ENCODE peak calls at places on chromosomes 7 and 10, in four cellular contexts. D is AG10803, B is cardiac fibroblast, U is hepatocyte. P is an unnamed sample.

GRCh38 chr7:129095258-129095657 is 40.3 kb upstream of the TNPO3 start:
- DNase-seq in B (no peak), U (no peak), D (no peak), P (no peak)

GRCh38 chr10:121437596-121437995 is 160.6 kb downstream of the FGFR2 start:
- DNase-seq in B (no peak), U (peak; percentile 37), D (no peak), P (no peak)

GRCh38 chr7:55641273-55641691 is 69.0 kb upstream of the VOPP1 start:
- DNase-seq in B (peak; percentile 91), U (peak; percentile 87), D (peak; percentile 90), P (peak; percentile 81)

GRCh38 chr7:26291699-26292538 is at the start of gene SNX10:
- DNase-seq in B (peak; percentile 12), D (no peak), U (peak; percentile 79), P (no peak)

GRCh38 chr7:29609162-29610030 is 45.8 kb downstream of the PRR15 start:
- DNase-seq in U (peak; percentile 61), B (peak; percentile 76), D (peak; percentile 76), P (peak; percentile 70)

GRCh38 chr7:66604198-66604597 is 24.5 kb upstream of the KCTD7 start:
- DNase-seq in B (no peak), D (no peak), U (no peak), P (no peak)

GRCh38 chr7:17367502-17367901 is 69.0 kb downstream of the AHR start:
- DNase-seq in U (no peak), B (peak; percentile 44), D (peak; percentile 23), P (peak; percentile 45)

GRCh38 chr10:68332259-68333057 is at the start of gene PBLD:
- DNase-seq in B (peak; percentile 87), D (peak; percentile 76), U (peak; percentile 87), P (peak; percentile 52)

GRCh38 chr10:122113161-122113944 is 124.4 kb downstream of the TACC2 start:
- DNase-seq in D (peak; percentile 71), B (peak; percentile 77), U (peak; percentile 85), P (peak; percentile 90)

GRCh38 chr7:11244149-11244548 is 270.5 kb downstream of the PHF14 start:
- DNase-seq in U (no peak), D (no peak), B (no peak), P (no peak)

GRCh38 chr7:141706394-141707064 is 1.6 kb upstream of the WEE2 start:
- DNase-seq in U (peak; percentile 30), B (no peak), D (no peak), P (no peak)

GRCh38 chr7:98788921-98789320 is 80.9 kb downstream of the TMEM130 start:
- DNase-seq in D (peak; percentile 77), U (no peak), B (peak; percentile 56), P (no peak)

GRCh38 chr10:35341521-35341920 is 5.2 kb downstream of the CCNY start:
- DNase-seq in U (no peak), D (no peak), B (no peak), P (no peak)

GRCh38 chr10:75723319-75723965 is 292.0 kb downstream of the LRMDA start:
- DNase-seq in U (no peak), B (no peak), D (no peak), P (no peak)

GRCh38 chr10:15106352-15107013 is 9.3 kb downstream of the RPP38 start:
- DNase-seq in B (peak; percentile 81), D (peak; percentile 66), U (peak; percentile 81), P (peak; percentile 87)

GRCh38 chr7:44195901-44196300 is 4.9 kb upstream of the YKT6 start:
- DNase-seq in U (no peak), D (no peak), B (no peak), P (no peak)

GRCh38 chr10:31650010-31650409 is 278.6 kb downstream of the ARHGAP12 start:
- DNase-seq in U (peak; percentile 61), B (peak; percentile 92), D (peak; percentile 88), P (peak; percentile 79)

GRCh38 chr10:67602268-67602950 is 93.6 kb downstream of the CTNNA3 start:
- DNase-seq in D (peak; percentile 40), B (peak; percentile 90), U (no peak), P (peak; percentile 89)

GRCh38 chr7:23261843-23262452 is 15.4 kb downstream of the GPNMB start:
- DNase-seq in D (peak; percentile 63), B (peak; percentile 76), U (peak; percentile 81), P (peak; percentile 85)

GRCh38 chr10:14751576-14752330 is 22.9 kb downstream of the FAM107B start:
- DNase-seq in B (peak; percentile 57), U (peak; percentile 34), D (peak; percentile 54), P (peak; percentile 61)

GRCh38 chr7:2465928-2466327 is 10.3 kb downstream of the GRIFIN start:
- DNase-seq in D (no peak), B (no peak), U (no peak), P (no peak)

GRCh38 chr10:87045434-87045938 is 25.4 kb downstream of the FAM25A start:
- DNase-seq in B (no peak), D (no peak), U (no peak), P (no peak)

GRCh38 chr10:4663162-4663992 is 162.6 kb upstream of the AKR1E2 start:
- DNase-seq in U (peak; percentile 92), B (peak; percentile 99), D (peak; percentile 100), P (peak; percentile 98)

GRCh38 chr10:16750461-16750860 is 66.8 kb downstream of the RSU1 start:
- DNase-seq in D (no peak), B (no peak), U (no peak), P (no peak)

GRCh38 chr10:132266594-132267161 is 41.1 kb downstream of the STK32C start:
- DNase-seq in B (no peak), U (no peak), D (no peak), P (no peak)

GRCh38 chr10:103772096-103772845 is 83.1 kb downstream of the SH3PXD2A start:
- DNase-seq in D (peak; percentile 96), U (peak; percentile 90), B (peak; percentile 87), P (peak; percentile 96)

GRCh38 chr7:29408841-29409243 is 154.8 kb upstream of the PRR15 start:
- DNase-seq in D (peak; percentile 71), B (peak; percentile 76), U (peak; percentile 84), P (peak; percentile 68)

GRCh38 chr7:30925913-30926312 is 14.3 kb downstream of the AQP1 start:
- DNase-seq in B (no peak), U (no peak), D (no peak), P (no peak)

GRCh38 chr7:151077705-151078232 is 2.8 kb downstream of the FASTK start:
- DNase-seq in U (no peak), D (no peak), B (no peak), P (no peak)

GRCh38 chr7:219581-220150 is 27.3 kb downstream of the FAM20C start:
- DNase-seq in D (no peak), U (peak; percentile 51), B (no peak), P (no peak)

GRCh38 chr10:130350996-130351395 is 214.8 kb downstream of the GLRX3 start:
- DNase-seq in D (no peak), U (no peak), B (no peak), P (no peak)

GRCh38 chr7:82760092-82760491 is 316.5 kb upstream of the CACNA2D1 start:
- DNase-seq in D (no peak), U (no peak), B (no peak), P (no peak)
- H3K4me3 ChIP-seq in D (no peak overlapping the region), U (no peak overlapping the region), B (no peak overlapping the region), P (no peak overlapping the region)

GRCh38 chr10:90857635-90858488 is at the start of gene HTR7:
- DNase-seq in U (peak; percentile 62), D (peak; percentile 46), B (peak; percentile 59), P (peak; percentile 55)

GRCh38 chr10:90858489-90858968 is 690 bp upstream of the HTR7 start:
- DNase-seq in U (no peak), D (no peak), B (no peak), P (no peak)

GRCh38 chr10:90856964-90857634 is 740 bp downstream of the HTR7 start:
- DNase-seq in U (no peak), D (no peak), B (no peak), P (peak; percentile 45)

GRCh38 chr10:90856261-90856660 is 1.6 kb downstream of the HTR7 start:
- DNase-seq in U (no peak), D (no peak), B (no peak), P (peak; percentile 41)

DNA sequence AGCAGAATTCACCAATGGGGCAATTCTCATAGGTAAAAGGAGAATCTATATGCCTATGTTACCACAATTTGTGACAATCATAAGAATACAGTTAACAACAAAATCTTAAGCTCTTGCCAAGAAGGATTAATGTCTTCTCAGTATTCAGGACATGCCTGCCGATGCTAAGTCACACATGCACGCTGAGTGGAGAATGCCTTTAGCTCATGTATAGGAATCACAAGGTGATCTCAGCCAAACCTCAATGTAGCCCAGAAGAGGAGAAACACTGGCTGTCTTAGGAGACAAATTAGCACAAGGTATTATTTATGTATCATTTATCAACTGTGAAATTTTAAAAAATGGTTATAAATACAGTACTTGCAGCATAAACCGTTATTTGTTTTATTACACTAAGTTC is 2.7 kb downstream of the HTR7 start:
- DNase-seq in B (no peak), U (no peak), D (no peak), P (no peak)
- H3K4me3 ChIP-seq in B (no peak overlapping the region), U (no peak overlapping the region), D (no peak overlapping the region), P (no peak overlapping the region)

GRCh38 chr10:97024181-97025073 is 161.3 kb downstream of the SLIT1 start:
- DNase-seq in U (peak; percentile 56), D (peak; percentile 27), B (peak; percentile 52), P (peak; percentile 72)
- H3K4me3 ChIP-seq in U (no peak overlapping the region), D (no peak overlapping the region), B (no peak overlapping the region), P (no peak overlapping the region)

GRCh38 chr7:92781117-92781720 is 55.2 kb downstream of the CDK6 start:
- DNase-seq in B (peak; percentile 73), D (peak; percentile 22), U (no peak), P (no peak)
- H3K4me3 ChIP-seq in B (no peak overlapping the region), D (no peak overlapping the region), U (no peak overlapping the region), P (no peak overlapping the region)

DNA sequence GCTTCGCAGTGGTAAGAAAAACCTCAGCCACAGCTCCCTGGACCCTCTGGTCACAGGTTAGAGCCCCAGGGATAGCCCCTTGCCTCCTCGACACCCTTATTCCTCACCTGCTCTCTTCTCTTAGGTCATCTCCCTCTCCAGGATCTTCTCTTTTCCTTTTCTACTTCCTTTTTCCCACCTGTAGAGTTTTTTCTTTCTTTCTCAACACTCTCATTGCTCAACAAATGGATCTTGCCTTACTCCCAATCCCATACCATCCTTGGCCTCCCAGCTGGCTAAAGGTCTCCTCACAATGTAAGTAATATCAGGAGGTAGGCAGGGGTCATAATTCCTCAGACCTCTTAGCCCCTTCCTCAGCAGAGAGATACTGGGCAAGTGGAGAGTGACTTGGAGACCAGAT is 17.2 kb downstream of the WNT8B start:
- DNase-seq in D (no peak), B (no peak), U (no peak), P (no peak)
- H3K4me3 ChIP-seq in D (no peak overlapping the region), B (no peak overlapping the region), U (no peak overlapping the region), P (no peak overlapping the region)

P was measured in foreskin fibroblast.